ENCODE peak calls at places on chromosomes 6 and 20, in five cellular contexts. One of them, this sample, is unnamed.

GRCh38 chr6:98839788-98840361 is 5.5 kb downstream of the POU3F2 start:
- DNase-seq in neural progenitor cell: peak
- DNase-seq in K562: no peak
- DNase-seq in HepG2: peak
- DNase-seq in fibroblast of mammary gland: peak
- DNase-seq in this sample: no peak

GRCh38 chr20:40861427-40862008 is 167.1 kb upstream of the TOP1 start:
- DNase-seq in neural progenitor cell: no peak
- DNase-seq in K562: no peak
- DNase-seq in HepG2: no peak
- DNase-seq in fibroblast of mammary gland: no peak
- DNase-seq in this sample: no peak

GRCh38 chr6:23498013-23498412 is 628.0 kb upstream of the NRSN1 start:
- DNase-seq in neural progenitor cell: no peak
- DNase-seq in K562: no peak
- DNase-seq in HepG2: no peak
- DNase-seq in fibroblast of mammary gland: peak
- DNase-seq in this sample: no peak

GRCh38 chr20:43243672-43244269 is 54.1 kb upstream of the PTPRT start:
- DNase-seq in neural progenitor cell: peak
- DNase-seq in K562: no peak
- DNase-seq in HepG2: no peak
- DNase-seq in fibroblast of mammary gland: no peak
- DNase-seq in this sample: no peak

GRCh38 chr20:50328161-50328979 is 137.7 kb downstream of the CEBPB start:
- DNase-seq in neural progenitor cell: no peak
- DNase-seq in K562: no peak
- DNase-seq in HepG2: no peak
- DNase-seq in fibroblast of mammary gland: no peak
- DNase-seq in this sample: no peak

GRCh38 chr6:93962566-93962965 is 543.2 kb upstream of the EPHA7 start:
- DNase-seq in neural progenitor cell: no peak
- DNase-seq in K562: no peak
- DNase-seq in HepG2: no peak
- DNase-seq in fibroblast of mammary gland: peak
- DNase-seq in this sample: no peak

GRCh38 chr6:105409734-105410133 is 6.9 kb upstream of the PREP start:
- DNase-seq in neural progenitor cell: no peak
- DNase-seq in K562: no peak
- DNase-seq in HepG2: no peak
- DNase-seq in fibroblast of mammary gland: no peak
- DNase-seq in this sample: no peak

GRCh38 chr20:1242530-1242929 is 16.7 kb downstream of the RAD21L1 start:
- DNase-seq in neural progenitor cell: no peak
- DNase-seq in K562: peak
- DNase-seq in HepG2: no peak
- DNase-seq in fibroblast of mammary gland: peak
- DNase-seq in this sample: no peak

GRCh38 chr6:87914637-87915395 is 132.8 kb upstream of the SPACA1 start:
- DNase-seq in neural progenitor cell: no peak
- DNase-seq in K562: no peak
- DNase-seq in HepG2: no peak
- DNase-seq in fibroblast of mammary gland: peak
- DNase-seq in this sample: no peak

GRCh38 chr6:30019819-30020218 is 41.2 kb upstream of the POLR1H start:
- DNase-seq in neural progenitor cell: no peak
- DNase-seq in K562: no peak
- DNase-seq in HepG2: no peak
- DNase-seq in fibroblast of mammary gland: no peak
- DNase-seq in this sample: no peak

GRCh38 chr6:12748815-12749521 is 32.4 kb downstream of the PHACTR1 start:
- DNase-seq in neural progenitor cell: peak
- DNase-seq in K562: no peak
- DNase-seq in HepG2: no peak
- DNase-seq in fibroblast of mammary gland: no peak
- DNase-seq in this sample: peak

GRCh38 chr6:44386929-44387345 is 569 bp upstream of the CDC5L start:
- DNase-seq in neural progenitor cell: no peak
- DNase-seq in K562: no peak
- DNase-seq in HepG2: no peak
- DNase-seq in fibroblast of mammary gland: peak
- DNase-seq in this sample: no peak

GRCh38 chr6:31070711-31071197 is 41.6 kb downstream of the C6orf15 start:
- DNase-seq in neural progenitor cell: peak
- DNase-seq in K562: peak
- DNase-seq in HepG2: peak
- DNase-seq in fibroblast of mammary gland: peak
- DNase-seq in this sample: no peak

GRCh38 chr6:34630040-34630439 is 66.5 kb downstream of the ILRUN start:
- DNase-seq in neural progenitor cell: no peak
- DNase-seq in K562: no peak
- DNase-seq in HepG2: peak
- DNase-seq in fibroblast of mammary gland: peak
- DNase-seq in this sample: no peak

GRCh38 chr6:4559281-4559875 is 216.8 kb upstream of the CDYL start:
- DNase-seq in neural progenitor cell: no peak
- DNase-seq in K562: no peak
- DNase-seq in HepG2: no peak
- DNase-seq in fibroblast of mammary gland: no peak
- DNase-seq in this sample: no peak

GRCh38 chr6:18978330-18979128 is 591.4 kb downstream of the RNF144B start:
- DNase-seq in neural progenitor cell: peak
- DNase-seq in K562: no peak
- DNase-seq in HepG2: peak
- DNase-seq in fibroblast of mammary gland: no peak
- DNase-seq in this sample: no peak

GRCh38 chr20:62882426-62882825 is 20.8 kb upstream of the TCFL5 start:
- DNase-seq in neural progenitor cell: no peak
- DNase-seq in K562: no peak
- DNase-seq in HepG2: no peak
- DNase-seq in fibroblast of mammary gland: no peak
- DNase-seq in this sample: no peak

GRCh38 chr20:10963717-10964266 is 290.0 kb upstream of the JAG1 start:
- DNase-seq in neural progenitor cell: no peak
- DNase-seq in K562: no peak
- DNase-seq in HepG2: no peak
- DNase-seq in fibroblast of mammary gland: no peak
- DNase-seq in this sample: no peak

GRCh38 chr6:108260126-108260808 is 573 bp downstream of the SNX3 start:
- DNase-seq in neural progenitor cell: peak
- DNase-seq in K562: peak
- DNase-seq in HepG2: no peak
- DNase-seq in fibroblast of mammary gland: peak
- DNase-seq in this sample: peak

GRCh38 chr20:35947489-35947888 is 6.8 kb downstream of the SCAND1 start:
- DNase-seq in neural progenitor cell: peak
- DNase-seq in K562: peak
- DNase-seq in HepG2: peak
- DNase-seq in fibroblast of mammary gland: peak
- DNase-seq in this sample: no peak

GRCh38 chr6:130282234-130282995 is 59.7 kb upstream of the SAMD3 start:
- DNase-seq in neural progenitor cell: peak
- DNase-seq in K562: peak
- DNase-seq in HepG2: peak
- DNase-seq in fibroblast of mammary gland: peak
- DNase-seq in this sample: no peak

GRCh38 chr20:63636752-63637633 is 10.1 kb upstream of the GMEB2 start:
- DNase-seq in neural progenitor cell: peak
- DNase-seq in K562: no peak
- DNase-seq in HepG2: no peak
- DNase-seq in fibroblast of mammary gland: peak
- DNase-seq in this sample: no peak

GRCh38 chr6:37679539-37680476 is 17.9 kb downstream of the MDGA1 start:
- DNase-seq in neural progenitor cell: no peak
- DNase-seq in K562: no peak
- DNase-seq in HepG2: no peak
- DNase-seq in fibroblast of mammary gland: no peak
- DNase-seq in this sample: peak

GRCh38 chr6:135360222-135360621 is 137.3 kb downstream of the AHI1 start:
- DNase-seq in neural progenitor cell: no peak
- DNase-seq in K562: no peak
- DNase-seq in HepG2: no peak
- DNase-seq in fibroblast of mammary gland: no peak
- DNase-seq in this sample: no peak

GRCh38 chr6:157981395-157982296 is at the start of gene SYNJ2:
- DNase-seq in neural progenitor cell: peak
- DNase-seq in K562: peak
- DNase-seq in HepG2: peak
- DNase-seq in fibroblast of mammary gland: peak
- DNase-seq in this sample: peak

GRCh38 chr20:32473231-32474008 is 111.7 kb downstream of the NOL4L start:
- DNase-seq in neural progenitor cell: peak
- DNase-seq in K562: peak
- DNase-seq in HepG2: peak
- DNase-seq in fibroblast of mammary gland: no peak
- DNase-seq in this sample: peak

GRCh38 chr6:90898763-90899162 is 311.9 kb upstream of the MAP3K7 start:
- DNase-seq in neural progenitor cell: no peak
- DNase-seq in K562: no peak
- DNase-seq in HepG2: no peak
- DNase-seq in fibroblast of mammary gland: no peak
- DNase-seq in this sample: no peak

GRCh38 chr6:148464319-148465010 is 121.8 kb downstream of the SASH1 start:
- DNase-seq in neural progenitor cell: peak
- DNase-seq in K562: peak
- DNase-seq in HepG2: peak
- DNase-seq in fibroblast of mammary gland: peak
- DNase-seq in this sample: no peak

GRCh38 chr6:47376930-47377329 is 67.2 kb upstream of the TNFRSF21 start:
- DNase-seq in neural progenitor cell: no peak
- DNase-seq in K562: no peak
- DNase-seq in HepG2: no peak
- DNase-seq in fibroblast of mammary gland: no peak
- DNase-seq in this sample: no peak

GRCh38 chr6:135438907-135439535 is 58.5 kb downstream of the AHI1 start:
- DNase-seq in neural progenitor cell: peak
- DNase-seq in K562: peak
- DNase-seq in HepG2: peak
- DNase-seq in fibroblast of mammary gland: peak
- DNase-seq in this sample: no peak

GRCh38 chr20:24697411-24697810 is 228.0 kb downstream of the SYNDIG1 start:
- DNase-seq in neural progenitor cell: no peak
- DNase-seq in K562: no peak
- DNase-seq in HepG2: no peak
- DNase-seq in fibroblast of mammary gland: no peak
- DNase-seq in this sample: no peak

GRCh38 chr6:7910654-7911344 is at the start of gene TXNDC5:
- DNase-seq in neural progenitor cell: peak
- DNase-seq in K562: peak
- DNase-seq in HepG2: peak
- DNase-seq in fibroblast of mammary gland: peak
- DNase-seq in this sample: peak

GRCh38 chr6:7912024-7912423 is 1.4 kb upstream of the TXNDC5 start:
- DNase-seq in neural progenitor cell: no peak
- DNase-seq in K562: no peak
- DNase-seq in HepG2: no peak
- DNase-seq in fibroblast of mammary gland: peak
- DNase-seq in this sample: no peak

GRCh38 chr6:7912736-7913517 is 2.3 kb upstream of the TXNDC5 start:
- DNase-seq in neural progenitor cell: peak
- DNase-seq in K562: peak
- DNase-seq in HepG2: no peak
- DNase-seq in fibroblast of mammary gland: no peak
- DNase-seq in this sample: no peak

GRCh38 chr6:7910298-7910653 is 312 bp downstream of the TXNDC5 start:
- DNase-seq in neural progenitor cell: no peak
- DNase-seq in K562: no peak
- DNase-seq in HepG2: no peak
- DNase-seq in fibroblast of mammary gland: no peak
- DNase-seq in this sample: no peak

GRCh38 chr6:7911345-7911725 is 747 bp upstream of the TXNDC5 start:
- DNase-seq in neural progenitor cell: no peak
- DNase-seq in K562: no peak
- DNase-seq in HepG2: no peak
- DNase-seq in fibroblast of mammary gland: no peak
- DNase-seq in this sample: no peak
- H3K4me3 ChIP-seq in neural progenitor cell: peak
- H3K4me3 ChIP-seq in K562: peak
- H3K4me3 ChIP-seq in HepG2: peak
- H3K4me3 ChIP-seq in fibroblast of mammary gland: peak
- H3K4me3 ChIP-seq in this sample: peak

GRCh38 chr6:159043236-159043635 is 1.6 kb downstream of the TAGAP start:
- DNase-seq in neural progenitor cell: no peak
- DNase-seq in K562: no peak
- DNase-seq in HepG2: no peak
- DNase-seq in fibroblast of mammary gland: no peak
- DNase-seq in this sample: no peak
- H3K4me3 ChIP-seq in neural progenitor cell: no peak
- H3K4me3 ChIP-seq in K562: no peak
- H3K4me3 ChIP-seq in HepG2: no peak
- H3K4me3 ChIP-seq in fibroblast of mammary gland: no peak
- H3K4me3 ChIP-seq in this sample: no peak

DNA sequence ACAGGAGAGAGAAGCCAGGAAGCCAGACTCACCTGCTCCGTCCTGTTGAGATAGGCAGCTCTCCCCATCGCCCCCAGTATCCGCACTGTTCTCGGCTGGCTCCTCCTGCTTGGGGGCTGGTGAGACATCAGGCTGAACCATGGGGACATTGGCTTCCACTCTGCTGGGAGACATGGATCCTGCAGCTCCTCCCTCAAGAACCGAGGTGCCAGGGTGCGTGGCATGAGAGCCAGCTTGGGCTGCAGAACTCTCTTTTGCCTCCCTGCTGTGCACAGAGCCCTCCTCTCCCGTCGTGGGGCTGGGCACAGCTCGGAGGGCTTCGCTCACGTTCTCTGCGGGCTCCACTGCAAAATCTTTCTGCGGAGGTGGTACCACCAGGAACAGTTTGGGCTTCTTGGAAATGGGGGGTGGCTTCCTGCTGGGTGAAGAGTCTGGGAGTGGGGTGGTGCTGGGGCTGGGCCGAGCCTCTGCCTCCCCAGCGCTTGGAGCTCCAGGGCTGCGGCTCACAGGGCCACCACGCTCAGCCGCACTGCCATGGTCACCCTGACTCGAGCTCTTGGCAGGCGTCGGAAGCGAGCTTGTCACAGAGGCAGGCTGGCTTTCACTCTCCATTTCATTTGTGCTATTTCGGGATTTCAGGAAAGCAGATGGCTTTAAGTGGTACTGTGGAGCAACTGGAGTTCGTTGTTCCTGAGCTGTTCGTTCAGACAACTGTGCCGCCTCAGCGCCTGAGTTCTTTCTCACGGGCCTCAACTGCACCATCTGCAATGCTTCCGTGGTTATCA is 26.5 kb downstream of the HEBP2 start:
- DNase-seq in neural progenitor cell: no peak
- DNase-seq in K562: no peak
- DNase-seq in HepG2: no peak
- DNase-seq in fibroblast of mammary gland: no peak
- DNase-seq in this sample: no peak
- H3K4me3 ChIP-seq in neural progenitor cell: no peak
- H3K4me3 ChIP-seq in K562: no peak
- H3K4me3 ChIP-seq in HepG2: no peak
- H3K4me3 ChIP-seq in fibroblast of mammary gland: no peak
- H3K4me3 ChIP-seq in this sample: no peak

GRCh38 chr6:125749864-125750691 is 646 bp downstream of the HEY2 start:
- DNase-seq in neural progenitor cell: peak
- DNase-seq in K562: no peak
- DNase-seq in HepG2: no peak
- DNase-seq in fibroblast of mammary gland: no peak
- DNase-seq in this sample: no peak
- H3K4me3 ChIP-seq in neural progenitor cell: peak
- H3K4me3 ChIP-seq in K562: peak
- H3K4me3 ChIP-seq in HepG2: peak
- H3K4me3 ChIP-seq in fibroblast of mammary gland: peak
- H3K4me3 ChIP-seq in this sample: peak

GRCh38 chr6:22146581-22147468 is 150.0 kb downstream of the PRL start:
- DNase-seq in neural progenitor cell: no peak
- DNase-seq in K562: no peak
- DNase-seq in HepG2: no peak
- DNase-seq in fibroblast of mammary gland: peak
- DNase-seq in this sample: peak
- H3K4me3 ChIP-seq in neural progenitor cell: no peak
- H3K4me3 ChIP-seq in K562: no peak
- H3K4me3 ChIP-seq in HepG2: no peak
- H3K4me3 ChIP-seq in fibroblast of mammary gland: peak
- H3K4me3 ChIP-seq in this sample: peak

This sample was measured in kidney.